ENCODE peak calls at places on chromosomes 2 and 18, in nine cellular contexts. X is naive thymus-derived CD4-positive, alpha-beta T cell; M is aorta; K is kidney; D is globus pallidus; Y is activated CD4-positive, alpha-beta T cell treated with anti-CD3 and anti-CD28 coated beads for 48 hours; C is NCI-H1417; V is NCI-H2081 treated with DMSO at 0.1 percent for 48 hours; U is HAP-1. Z is an unnamed sample.

GRCh38 chr2:116319001-116319400 is 1495.5 kb upstream of the DDX18 start:
- DNase-seq in M (no peak), K (no peak), D (no peak), U (peak), V (no peak), X (no peak), Y (no peak), C (no peak), Z (no peak)

GRCh38 chr2:191818133-191818532 is 28.8 kb downstream of the CAVIN2 start:
- DNase-seq in V (no peak), D (no peak), K (no peak), X (no peak), Y (no peak), C (no peak), M (no peak), U (no peak), Z (no peak)

GRCh38 chr18:71398530-71398929 is 1109.7 kb downstream of the SOCS6 start:
- DNase-seq in K (no peak), U (peak), D (peak), X (no peak), M (no peak), Y (peak), V (peak), C (peak), Z (peak)

GRCh38 chr2:108615480-108616090 is 81.3 kb downstream of the LIMS1 start:
- DNase-seq in X (no peak), M (no peak), K (no peak), Y (no peak), V (no peak), U (no peak), C (no peak), D (no peak), Z (peak)

GRCh38 chr2:26840937-26841610 is 6.9 kb upstream of the DPYSL5 start:
- DNase-seq in Y (no peak), M (no peak), K (no peak), X (no peak), C (no peak), D (no peak), U (no peak), V (no peak), Z (no peak)

GRCh38 chr2:32246911-32247310 is 17.8 kb downstream of the NLRC4 start:
- DNase-seq in C (no peak), U (no peak), V (no peak), D (no peak), X (no peak), K (no peak), M (no peak), Y (no peak), Z (no peak)

GRCh38 chr2:37637985-37638384 is 33.5 kb downstream of the CDC42EP3 start:
- DNase-seq in V (no peak), D (no peak), U (no peak), Y (no peak), K (no peak), M (no peak), C (no peak), X (no peak), Z (no peak)

GRCh38 chr2:239369631-239370161 is 31.1 kb downstream of the HDAC4 start:
- DNase-seq in X (peak), M (peak), C (no peak), D (no peak), Y (peak), U (no peak), K (no peak), V (no peak), Z (no peak)

GRCh38 chr18:9417081-9417841 is 58.1 kb upstream of the RALBP1 start:
- DNase-seq in K (peak), Y (no peak), M (no peak), X (no peak), C (peak), V (no peak), D (peak), U (peak), Z (no peak)

GRCh38 chr2:64859208-64860161 is 129.7 kb upstream of the SLC1A4 start:
- DNase-seq in C (peak), Y (no peak), U (peak), V (no peak), D (peak), K (peak), M (peak), X (no peak), Z (peak)